ENCODE peak calls at places on chromosomes 4 and X, in ten cellular contexts. I is EL; J is non-pigmented ciliary epithelial cell; P is left kidney; T is naive thymus-derived CD4-positive, alpha-beta T cell; M is kidney tubule cell; D is ACHN; E is NCI-H1092; V is heart left ventricle; C is stimulated activated CD8-positive, alpha-beta memory T cell treated with anti-CD3 and anti-CD28 coated beads, Interleukin-2, amount 100 ng/mL, for 1 hour. G is an unnamed sample.
A peak's percentile ranks its signal among the peaks of the same experiment; 100 is the strongest.

GRCh38 chrX:97211070-97211469 is 327.4 kb downstream of the RPA4 start:
- DNase-seq in I (no peak), J (no peak), P (no peak), T (no peak), M (peak; percentile 8), D (no peak), E (no peak), V (no peak), C (no peak), G (no peak)

GRCh38 chrX:115372026-115372610 is 82.6 kb downstream of the LUZP4 start:
- DNase-seq in I (peak; percentile 69), J (no peak), P (peak; percentile 44), T (no peak), M (peak; percentile 77), D (peak; percentile 54), E (no peak), V (no peak), C (no peak), G (no peak)

GRCh38 chr4:76199664-76200211 is 13.9 kb downstream of the SCARB2 start:
- DNase-seq in I (no peak), J (no peak), P (peak; percentile 73), T (no peak), M (peak; percentile 52), D (no peak), E (peak; percentile 5), V (no peak), C (no peak), G (peak; percentile 39)

GRCh38 chrX:12950851-12951589 is 23.9 kb upstream of the TMSB4X start:
- DNase-seq in I (peak; percentile 8), J (no peak), P (peak; percentile 43), T (peak; percentile 67), M (peak; percentile 24), D (no peak), E (no peak), V (no peak), C (peak; percentile 48), G (peak; percentile 52)

GRCh38 chr4:117740736-117741135 is 293.6 kb upstream of the NDST3 start:
- DNase-seq in I (no peak), J (no peak), P (peak; percentile 18), T (no peak), M (no peak), D (no peak), E (no peak), V (no peak), C (no peak), G (no peak)

GRCh38 chrX:125507119-125507518 is 187.4 kb downstream of the TEX13C start:
- DNase-seq in I (no peak), J (peak; percentile 4), P (no peak), T (no peak), M (peak; percentile 32), D (no peak), E (no peak), V (no peak), C (no peak), G (no peak)

GRCh38 chr4:165199286-165199685 is 8.1 kb upstream of the KLHL2 start:
- DNase-seq in I (no peak), J (no peak), P (no peak), T (no peak), M (peak; percentile 50), D (no peak), E (no peak), V (no peak), C (no peak), G (no peak)

GRCh38 chr4:156685308-156685707 is 286.3 kb downstream of the PDGFC start:
- DNase-seq in I (peak; percentile 36), J (no peak), P (peak; percentile 27), T (no peak), M (peak; percentile 54), D (no peak), E (no peak), V (no peak), C (no peak), G (no peak)

GRCh38 chrX:148885203-148885602 is 384.8 kb downstream of the AFF2 start:
- DNase-seq in I (no peak), J (no peak), P (peak; percentile 10), T (no peak), M (no peak), D (no peak), E (no peak), V (no peak), C (no peak), G (no peak)

G was measured in GDM1.